ENCODE peak calls at places on chromosomes 12 and 14, in four cellular contexts. One of them, this sample, is unnamed.

GRCh38 chr12:67442347-67442841 is 173.2 kb downstream of the CAND1 start:
- DNase-seq in mesenchymal stem cell: no peak
- DNase-seq in colonic mucosa: no peak
- DNase-seq in transverse colon: peak
- DNase-seq in this sample: no peak

GRCh38 chr14:65849558-65849957 is 437.0 kb downstream of the FUT8 start:
- DNase-seq in mesenchymal stem cell: no peak
- DNase-seq in colonic mucosa: no peak
- DNase-seq in transverse colon: no peak
- DNase-seq in this sample: no peak

GRCh38 chr14:55276736-55277135 is 5.5 kb downstream of the FBXO34 start:
- DNase-seq in mesenchymal stem cell: no peak
- DNase-seq in colonic mucosa: no peak
- DNase-seq in transverse colon: no peak
- DNase-seq in this sample: no peak

GRCh38 chr12:42756841-42757661 is 167.5 kb upstream of the PRICKLE1 start:
- DNase-seq in mesenchymal stem cell: peak
- DNase-seq in colonic mucosa: no peak
- DNase-seq in transverse colon: no peak
- DNase-seq in this sample: peak

GRCh38 chr14:101082436-101083384 is 179.2 kb upstream of the RTL1 start:
- DNase-seq in mesenchymal stem cell: no peak
- DNase-seq in colonic mucosa: peak
- DNase-seq in transverse colon: no peak
- DNase-seq in this sample: no peak

GRCh38 chr14:74580275-74580672 is 31.8 kb downstream of the LTBP2 start:
- DNase-seq in mesenchymal stem cell: no peak
- DNase-seq in colonic mucosa: no peak
- DNase-seq in transverse colon: no peak
- DNase-seq in this sample: no peak

GRCh38 chr12:111506260-111506659 is 92.9 kb downstream of the ATXN2 start:
- DNase-seq in mesenchymal stem cell: no peak
- DNase-seq in colonic mucosa: no peak
- DNase-seq in transverse colon: no peak
- DNase-seq in this sample: no peak

GRCh38 chr12:125014526-125014925 is 21.1 kb downstream of the BRI3BP start:
- DNase-seq in mesenchymal stem cell: no peak
- DNase-seq in colonic mucosa: no peak
- DNase-seq in transverse colon: no peak
- DNase-seq in this sample: no peak

GRCh38 chr14:103126088-103126872 is 3.0 kb downstream of the TNFAIP2 start:
- DNase-seq in mesenchymal stem cell: no peak
- DNase-seq in colonic mucosa: peak
- DNase-seq in transverse colon: peak
- DNase-seq in this sample: no peak

GRCh38 chr14:36070056-36071043 is 106.2 kb downstream of the PTCSC3 start:
- DNase-seq in mesenchymal stem cell: peak
- DNase-seq in colonic mucosa: peak
- DNase-seq in transverse colon: peak
- DNase-seq in this sample: peak

GRCh38 chr14:92644166-92644565 is 104.3 kb downstream of the LGMN start:
- DNase-seq in mesenchymal stem cell: peak
- DNase-seq in colonic mucosa: no peak
- DNase-seq in transverse colon: no peak
- DNase-seq in this sample: no peak

GRCh38 chr14:33846100-33846824 is 104.6 kb downstream of the EGLN3 start:
- DNase-seq in mesenchymal stem cell: no peak
- DNase-seq in colonic mucosa: no peak
- DNase-seq in transverse colon: no peak
- DNase-seq in this sample: no peak

GRCh38 chr12:67750528-67751183 is 102.1 kb downstream of the DYRK2 start:
- DNase-seq in mesenchymal stem cell: no peak
- DNase-seq in colonic mucosa: no peak
- DNase-seq in transverse colon: no peak
- DNase-seq in this sample: no peak

GRCh38 chr14:65958664-65959562 is 527.3 kb upstream of the CCDC196 start:
- DNase-seq in mesenchymal stem cell: peak
- DNase-seq in colonic mucosa: peak
- DNase-seq in transverse colon: no peak
- DNase-seq in this sample: peak

GRCh38 chr12:68269727-68270126 is 16.3 kb upstream of the IL22 start:
- DNase-seq in mesenchymal stem cell: no peak
- DNase-seq in colonic mucosa: no peak
- DNase-seq in transverse colon: no peak
- DNase-seq in this sample: no peak

GRCh38 chr12:3557791-3558190 is 66.8 kb downstream of the PRMT8 start:
- DNase-seq in mesenchymal stem cell: no peak
- DNase-seq in colonic mucosa: no peak
- DNase-seq in transverse colon: no peak
- DNase-seq in this sample: no peak

GRCh38 chr14:77053046-77053841 is 24.7 kb upstream of the IRF2BPL start:
- DNase-seq in mesenchymal stem cell: peak
- DNase-seq in colonic mucosa: peak
- DNase-seq in transverse colon: peak
- DNase-seq in this sample: peak

GRCh38 chr12:120337730-120338129 is 10.2 kb upstream of the PLA2G1B start:
- DNase-seq in mesenchymal stem cell: no peak
- DNase-seq in colonic mucosa: no peak
- DNase-seq in transverse colon: no peak
- DNase-seq in this sample: no peak

GRCh38 chr12:18824287-18824686 is 86.4 kb downstream of the CAPZA3 start:
- DNase-seq in mesenchymal stem cell: no peak
- DNase-seq in colonic mucosa: no peak
- DNase-seq in transverse colon: no peak
- DNase-seq in this sample: no peak

DNA sequence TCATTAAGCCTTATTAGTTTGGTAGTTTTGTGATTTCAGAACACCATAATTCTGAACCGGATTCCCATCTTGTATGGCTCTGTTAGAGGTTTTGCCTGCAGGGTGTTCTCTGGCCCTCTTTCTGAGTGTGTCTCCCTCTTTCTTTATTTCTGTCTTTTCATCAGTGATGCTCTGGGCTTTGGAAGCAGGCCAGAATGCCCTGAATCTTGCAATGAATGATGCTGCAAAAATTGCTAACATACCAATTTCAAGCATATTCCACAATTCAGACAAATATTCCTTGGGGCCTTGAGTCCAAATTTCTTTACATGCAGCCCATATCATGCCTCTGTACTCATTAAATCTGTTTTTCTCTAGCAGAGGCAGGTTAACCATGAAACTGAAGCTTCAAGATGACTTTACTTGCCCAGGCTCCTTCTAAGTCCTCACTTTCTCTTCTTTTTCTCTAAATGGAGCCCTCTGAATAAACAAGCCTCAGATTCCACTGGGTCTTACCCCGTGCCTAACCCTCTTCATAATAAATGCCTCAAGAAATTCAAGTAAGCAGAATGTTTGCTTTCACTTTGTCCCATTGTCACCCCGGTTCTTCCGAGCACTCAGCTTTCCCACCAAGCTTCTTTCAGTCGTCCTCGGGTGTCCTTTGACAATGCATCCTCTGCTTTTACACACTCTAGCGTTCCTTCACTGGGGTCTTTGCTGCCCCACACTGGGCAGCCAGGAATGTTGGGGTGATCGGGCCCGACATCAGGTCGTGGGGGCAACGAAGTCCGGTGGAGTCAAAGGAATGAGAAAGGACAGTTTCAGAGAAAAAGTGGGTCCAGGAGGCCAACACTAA is 78.8 kb upstream of the SLC38A4 start:
- DNase-seq in mesenchymal stem cell: no peak
- DNase-seq in colonic mucosa: no peak
- DNase-seq in transverse colon: no peak
- DNase-seq in this sample: no peak
- H3K4me3 ChIP-seq in mesenchymal stem cell: no peak
- H3K4me3 ChIP-seq in colonic mucosa: no peak
- H3K4me3 ChIP-seq in transverse colon: no peak
- H3K4me3 ChIP-seq in this sample: no peak

DNA sequence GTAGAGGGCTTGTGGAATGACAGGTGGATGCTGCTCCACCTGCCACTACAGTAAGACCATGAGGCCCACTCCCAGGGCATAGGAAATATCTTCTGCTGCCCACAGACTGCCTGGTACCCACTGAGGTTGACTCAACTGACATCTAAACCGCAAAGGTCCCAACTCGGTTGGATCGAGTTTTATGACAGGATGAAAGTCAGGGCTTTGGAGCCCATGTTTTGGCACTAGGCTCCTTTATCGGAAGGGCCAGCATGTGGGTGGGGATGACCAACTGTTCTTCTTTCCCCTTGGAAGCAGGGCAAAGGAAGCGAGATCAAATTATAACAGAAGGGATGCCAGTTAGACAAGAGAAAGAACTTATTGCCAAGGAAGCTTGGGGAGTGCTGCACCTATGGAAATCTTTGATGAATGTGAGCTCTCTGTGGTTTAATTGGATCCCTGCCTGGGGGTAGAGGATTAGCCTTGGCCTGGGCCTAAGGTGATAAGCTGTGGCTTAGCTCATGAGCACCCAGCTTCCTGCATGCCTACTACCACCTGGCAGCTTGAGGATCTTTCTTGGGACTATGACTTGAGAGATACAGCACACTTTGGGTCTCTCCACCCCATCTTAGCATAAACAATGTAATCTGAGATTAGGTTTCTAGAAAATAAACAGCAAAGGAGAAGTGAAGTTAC is 121.8 kb downstream of the KCNA5 start:
- DNase-seq in mesenchymal stem cell: no peak
- DNase-seq in colonic mucosa: no peak
- DNase-seq in transverse colon: no peak
- DNase-seq in this sample: no peak
- H3K4me3 ChIP-seq in mesenchymal stem cell: no peak
- H3K4me3 ChIP-seq in colonic mucosa: no peak
- H3K4me3 ChIP-seq in transverse colon: no peak
- H3K4me3 ChIP-seq in this sample: no peak

GRCh38 chr14:61764342-61765122 is 2.3 kb downstream of the SNAPC1 start:
- DNase-seq in mesenchymal stem cell: no peak
- DNase-seq in colonic mucosa: no peak
- DNase-seq in transverse colon: no peak
- DNase-seq in this sample: no peak

GRCh38 chr14:61766136-61766535 is 3.9 kb downstream of the SNAPC1 start:
- DNase-seq in mesenchymal stem cell: no peak
- DNase-seq in colonic mucosa: no peak
- DNase-seq in transverse colon: no peak
- DNase-seq in this sample: no peak

GRCh38 chr14:61761959-61762786 is at the start of gene SNAPC1:
- DNase-seq in mesenchymal stem cell: peak
- DNase-seq in colonic mucosa: peak
- DNase-seq in transverse colon: peak
- DNase-seq in this sample: peak

GRCh38 chr14:61768240-61768639 is 6.0 kb downstream of the SNAPC1 start:
- DNase-seq in mesenchymal stem cell: no peak
- DNase-seq in colonic mucosa: no peak
- DNase-seq in transverse colon: no peak
- DNase-seq in this sample: no peak

GRCh38 chr14:61765225-61765943 is 3.2 kb downstream of the SNAPC1 start:
- DNase-seq in mesenchymal stem cell: no peak
- DNase-seq in colonic mucosa: no peak
- DNase-seq in transverse colon: no peak
- DNase-seq in this sample: no peak
- H3K4me3 ChIP-seq in mesenchymal stem cell: no peak
- H3K4me3 ChIP-seq in colonic mucosa: no peak
- H3K4me3 ChIP-seq in transverse colon: no peak
- H3K4me3 ChIP-seq in this sample: no peak

GRCh38 chr12:65834146-65834935 is 10.1 kb downstream of the HMGA2 start:
- DNase-seq in mesenchymal stem cell: no peak
- DNase-seq in colonic mucosa: no peak
- DNase-seq in transverse colon: no peak
- DNase-seq in this sample: no peak
- H3K4me3 ChIP-seq in mesenchymal stem cell: no peak
- H3K4me3 ChIP-seq in colonic mucosa: no peak
- H3K4me3 ChIP-seq in transverse colon: no peak
- H3K4me3 ChIP-seq in this sample: no peak

GRCh38 chr12:92141585-92142244 is 3.9 kb downstream of the BTG1 start:
- DNase-seq in mesenchymal stem cell: peak
- DNase-seq in colonic mucosa: no peak
- DNase-seq in transverse colon: no peak
- DNase-seq in this sample: no peak

GRCh38 chr12:92140919-92141536 is 4.6 kb downstream of the BTG1 start:
- DNase-seq in mesenchymal stem cell: peak
- DNase-seq in colonic mucosa: no peak
- DNase-seq in transverse colon: no peak
- DNase-seq in this sample: no peak

GRCh38 chr12:92138144-92138543 is 7.5 kb downstream of the BTG1 start:
- DNase-seq in mesenchymal stem cell: peak
- DNase-seq in colonic mucosa: no peak
- DNase-seq in transverse colon: no peak
- DNase-seq in this sample: no peak

GRCh38 chr12:92138626-92139025 is 7.0 kb downstream of the BTG1 start:
- DNase-seq in mesenchymal stem cell: no peak
- DNase-seq in colonic mucosa: no peak
- DNase-seq in transverse colon: no peak
- DNase-seq in this sample: no peak

DNA sequence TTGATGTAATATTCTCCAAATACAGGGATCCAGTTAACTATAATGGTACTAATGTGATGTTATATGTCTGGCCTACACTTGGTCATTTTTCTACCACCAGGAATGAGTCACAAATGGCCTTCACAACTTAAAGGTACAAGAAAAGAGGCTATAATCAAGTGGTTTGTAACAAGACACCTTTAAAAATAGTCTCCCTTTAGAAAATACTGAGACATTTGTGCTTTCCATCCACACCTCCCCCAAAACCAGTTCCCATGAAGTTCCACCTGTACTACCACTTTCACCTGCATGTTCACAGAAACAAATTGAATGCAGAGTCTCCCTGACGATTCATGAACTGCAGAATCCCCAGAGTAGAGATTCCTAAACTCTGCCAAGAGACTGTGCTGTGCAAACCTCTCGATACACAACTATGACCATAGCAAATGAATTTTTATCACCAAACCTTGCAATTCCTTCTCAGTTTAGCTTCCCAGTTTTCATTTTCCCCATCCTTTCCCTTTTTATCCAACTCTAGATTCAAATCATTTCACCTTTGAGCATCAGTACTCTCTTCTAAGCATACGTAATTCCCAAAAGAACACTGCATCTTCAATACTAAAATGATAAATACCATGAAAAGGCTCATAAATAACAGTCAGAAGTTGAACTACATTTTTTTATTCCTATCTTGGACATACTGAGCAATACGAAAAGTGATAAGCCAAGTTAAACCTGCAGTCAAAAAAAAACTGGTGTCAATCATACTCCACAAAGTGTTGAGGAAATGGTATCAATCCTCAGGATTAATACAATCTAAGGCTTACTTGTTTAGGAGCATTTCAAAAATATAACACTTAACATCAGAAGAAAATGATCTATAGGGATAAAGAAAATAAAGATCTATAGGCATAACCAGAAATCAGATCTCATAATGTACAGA is 5.8 kb downstream of the BTG1 start:
- DNase-seq in mesenchymal stem cell: no peak
- DNase-seq in colonic mucosa: no peak
- DNase-seq in transverse colon: no peak
- DNase-seq in this sample: no peak
- H3K4me3 ChIP-seq in mesenchymal stem cell: no peak
- H3K4me3 ChIP-seq in colonic mucosa: peak
- H3K4me3 ChIP-seq in transverse colon: peak
- H3K4me3 ChIP-seq in this sample: peak